ENCODE peak calls at places on chromosomes 3 and 15, in nine cellular contexts. One of them, this sample, is unnamed.

GRCh38 chr3:194485876-194486539 is 794 bp downstream of the ATP13A3 start:
- DNase-seq in cardiac muscle cell: peak
- DNase-seq in neural crest cell: no peak
- DNase-seq in foreskin fibroblast: peak
- DNase-seq in GM06990: peak
- DNase-seq in IMR-90: peak
- DNase-seq in mammary epithelial cell: no peak
- DNase-seq in WTC11: peak
- DNase-seq in fibroblast of mammary gland: no peak
- DNase-seq in this sample: no peak

GRCh38 chr3:115156255-115156654 is 9.2 kb upstream of the ZBTB20 start:
- DNase-seq in mammary epithelial cell: peak
- DNase-seq in GM06990: no peak
- DNase-seq in foreskin fibroblast: no peak
- DNase-seq in cardiac muscle cell: no peak
- DNase-seq in fibroblast of mammary gland: no peak
- DNase-seq in WTC11: no peak
- DNase-seq in neural crest cell: no peak
- DNase-seq in IMR-90: no peak
- DNase-seq in this sample: no peak

GRCh38 chr3:172040976-172041963 is 1.9 kb downstream of the FNDC3B start:
- DNase-seq in neural crest cell: no peak
- DNase-seq in GM06990: no peak
- DNase-seq in IMR-90: peak
- DNase-seq in foreskin fibroblast: peak
- DNase-seq in mammary epithelial cell: peak
- DNase-seq in fibroblast of mammary gland: peak
- DNase-seq in cardiac muscle cell: peak
- DNase-seq in WTC11: peak
- DNase-seq in this sample: no peak

GRCh38 chr3:188465311-188465710 is 311.4 kb downstream of the LPP start:
- DNase-seq in foreskin fibroblast: no peak
- DNase-seq in IMR-90: no peak
- DNase-seq in neural crest cell: no peak
- DNase-seq in WTC11: no peak
- DNase-seq in mammary epithelial cell: no peak
- DNase-seq in fibroblast of mammary gland: peak
- DNase-seq in GM06990: no peak
- DNase-seq in cardiac muscle cell: no peak
- DNase-seq in this sample: peak

GRCh38 chr3:185959609-185960517 is 22.0 kb upstream of the TRA2B start:
- DNase-seq in mammary epithelial cell: peak
- DNase-seq in foreskin fibroblast: peak
- DNase-seq in WTC11: no peak
- DNase-seq in IMR-90: peak
- DNase-seq in fibroblast of mammary gland: peak
- DNase-seq in cardiac muscle cell: peak
- DNase-seq in neural crest cell: no peak
- DNase-seq in GM06990: no peak
- DNase-seq in this sample: peak

GRCh38 chr3:187063286-187064081 is 75.8 kb downstream of the RPL39L start:
- DNase-seq in WTC11: no peak
- DNase-seq in foreskin fibroblast: peak
- DNase-seq in GM06990: no peak
- DNase-seq in mammary epithelial cell: peak
- DNase-seq in fibroblast of mammary gland: no peak
- DNase-seq in IMR-90: peak
- DNase-seq in neural crest cell: no peak
- DNase-seq in cardiac muscle cell: peak
- DNase-seq in this sample: no peak

GRCh38 chr3:160343132-160343531 is 55.9 kb downstream of the IFT80 start:
- DNase-seq in fibroblast of mammary gland: peak
- DNase-seq in cardiac muscle cell: peak
- DNase-seq in IMR-90: peak
- DNase-seq in WTC11: no peak
- DNase-seq in mammary epithelial cell: peak
- DNase-seq in GM06990: no peak
- DNase-seq in foreskin fibroblast: peak
- DNase-seq in neural crest cell: no peak
- DNase-seq in this sample: peak

GRCh38 chr3:111797035-111797717 is 61.9 kb upstream of the PHLDB2 start:
- DNase-seq in IMR-90: no peak
- DNase-seq in WTC11: no peak
- DNase-seq in cardiac muscle cell: peak
- DNase-seq in neural crest cell: no peak
- DNase-seq in GM06990: no peak
- DNase-seq in mammary epithelial cell: no peak
- DNase-seq in foreskin fibroblast: peak
- DNase-seq in fibroblast of mammary gland: peak
- DNase-seq in this sample: no peak

GRCh38 chr3:100254168-100254777 is 6.5 kb upstream of the TBC1D23 start:
- DNase-seq in WTC11: peak
- DNase-seq in neural crest cell: peak
- DNase-seq in GM06990: no peak
- DNase-seq in IMR-90: peak
- DNase-seq in fibroblast of mammary gland: peak
- DNase-seq in mammary epithelial cell: peak
- DNase-seq in cardiac muscle cell: peak
- DNase-seq in foreskin fibroblast: peak
- DNase-seq in this sample: peak

GRCh38 chr3:161770532-161771386 is 274.2 kb downstream of the OTOL1 start:
- DNase-seq in fibroblast of mammary gland: peak
- DNase-seq in GM06990: peak
- DNase-seq in IMR-90: no peak
- DNase-seq in foreskin fibroblast: peak
- DNase-seq in WTC11: no peak
- DNase-seq in cardiac muscle cell: no peak
- DNase-seq in mammary epithelial cell: no peak
- DNase-seq in neural crest cell: no peak
- DNase-seq in this sample: peak

GRCh38 chr3:131730581-131730980 is 227.8 kb upstream of the MRPL3 start:
- DNase-seq in cardiac muscle cell: peak
- DNase-seq in WTC11: no peak
- DNase-seq in GM06990: no peak
- DNase-seq in mammary epithelial cell: peak
- DNase-seq in fibroblast of mammary gland: peak
- DNase-seq in IMR-90: no peak
- DNase-seq in foreskin fibroblast: peak
- DNase-seq in neural crest cell: no peak
- DNase-seq in this sample: no peak

GRCh38 chr15:90871716-90872480 is 3.5 kb downstream of the FURIN start:
- DNase-seq in cardiac muscle cell: no peak
- DNase-seq in mammary epithelial cell: no peak
- DNase-seq in GM06990: no peak
- DNase-seq in WTC11: peak
- DNase-seq in neural crest cell: no peak
- DNase-seq in IMR-90: no peak
- DNase-seq in foreskin fibroblast: peak
- DNase-seq in fibroblast of mammary gland: no peak
- DNase-seq in this sample: no peak

GRCh38 chr3:127448161-127448561 is 142.4 kb downstream of the TPRA1 start:
- DNase-seq in cardiac muscle cell: peak
- DNase-seq in mammary epithelial cell: peak
- DNase-seq in IMR-90: no peak
- DNase-seq in fibroblast of mammary gland: no peak
- DNase-seq in neural crest cell: no peak
- DNase-seq in WTC11: no peak
- DNase-seq in foreskin fibroblast: no peak
- DNase-seq in GM06990: no peak
- DNase-seq in this sample: no peak

GRCh38 chr3:37991823-37992222 is 1.2 kb downstream of the VILL start:
- DNase-seq in WTC11: no peak
- DNase-seq in neural crest cell: no peak
- DNase-seq in cardiac muscle cell: no peak
- DNase-seq in GM06990: no peak
- DNase-seq in fibroblast of mammary gland: no peak
- DNase-seq in IMR-90: no peak
- DNase-seq in foreskin fibroblast: no peak
- DNase-seq in mammary epithelial cell: no peak
- DNase-seq in this sample: no peak

GRCh38 chr3:193711964-193712598 is 119.1 kb downstream of the OPA1 start:
- DNase-seq in WTC11: no peak
- DNase-seq in fibroblast of mammary gland: no peak
- DNase-seq in mammary epithelial cell: no peak
- DNase-seq in GM06990: no peak
- DNase-seq in neural crest cell: no peak
- DNase-seq in IMR-90: no peak
- DNase-seq in foreskin fibroblast: no peak
- DNase-seq in cardiac muscle cell: no peak
- DNase-seq in this sample: no peak

GRCh38 chr3:128782282-128783146 is 56.5 kb downstream of the RAB7A start:
- DNase-seq in neural crest cell: no peak
- DNase-seq in foreskin fibroblast: no peak
- DNase-seq in mammary epithelial cell: no peak
- DNase-seq in WTC11: no peak
- DNase-seq in GM06990: no peak
- DNase-seq in fibroblast of mammary gland: no peak
- DNase-seq in IMR-90: no peak
- DNase-seq in cardiac muscle cell: no peak
- DNase-seq in this sample: no peak

GRCh38 chr3:128784843-128785242 is 58.9 kb downstream of the RAB7A start:
- DNase-seq in fibroblast of mammary gland: peak
- DNase-seq in cardiac muscle cell: peak
- DNase-seq in WTC11: no peak
- DNase-seq in mammary epithelial cell: no peak
- DNase-seq in IMR-90: no peak
- DNase-seq in GM06990: no peak
- DNase-seq in foreskin fibroblast: no peak
- DNase-seq in neural crest cell: no peak
- DNase-seq in this sample: no peak

GRCh38 chr3:128786434-128787020 is 60.5 kb downstream of the RAB7A start:
- DNase-seq in cardiac muscle cell: peak
- DNase-seq in IMR-90: peak
- DNase-seq in foreskin fibroblast: peak
- DNase-seq in GM06990: no peak
- DNase-seq in fibroblast of mammary gland: peak
- DNase-seq in neural crest cell: no peak
- DNase-seq in mammary epithelial cell: no peak
- DNase-seq in WTC11: no peak
- DNase-seq in this sample: no peak

GRCh38 chr3:128783774-128784173 is 57.8 kb downstream of the RAB7A start:
- DNase-seq in mammary epithelial cell: no peak
- DNase-seq in cardiac muscle cell: no peak
- DNase-seq in WTC11: no peak
- DNase-seq in GM06990: no peak
- DNase-seq in neural crest cell: no peak
- DNase-seq in IMR-90: no peak
- DNase-seq in foreskin fibroblast: no peak
- DNase-seq in fibroblast of mammary gland: no peak
- DNase-seq in this sample: no peak

GRCh38 chr3:128784228-128784627 is 58.2 kb downstream of the RAB7A start:
- DNase-seq in cardiac muscle cell: peak
- DNase-seq in mammary epithelial cell: no peak
- DNase-seq in foreskin fibroblast: no peak
- DNase-seq in GM06990: no peak
- DNase-seq in neural crest cell: peak
- DNase-seq in IMR-90: no peak
- DNase-seq in fibroblast of mammary gland: peak
- DNase-seq in WTC11: peak
- DNase-seq in this sample: no peak
- TF ChIP-seq CTCF in cardiac muscle cell: peak
- TF ChIP-seq CTCF in mammary epithelial cell: peak
- TF ChIP-seq CTCF in foreskin fibroblast: peak
- TF ChIP-seq CTCF in GM06990: peak
- TF ChIP-seq CTCF in neural crest cell: peak
- TF ChIP-seq CTCF in IMR-90: peak
- TF ChIP-seq CTCF in fibroblast of mammary gland: peak
- TF ChIP-seq CTCF in WTC11: peak
- TF ChIP-seq CTCF in this sample: peak

DNA sequence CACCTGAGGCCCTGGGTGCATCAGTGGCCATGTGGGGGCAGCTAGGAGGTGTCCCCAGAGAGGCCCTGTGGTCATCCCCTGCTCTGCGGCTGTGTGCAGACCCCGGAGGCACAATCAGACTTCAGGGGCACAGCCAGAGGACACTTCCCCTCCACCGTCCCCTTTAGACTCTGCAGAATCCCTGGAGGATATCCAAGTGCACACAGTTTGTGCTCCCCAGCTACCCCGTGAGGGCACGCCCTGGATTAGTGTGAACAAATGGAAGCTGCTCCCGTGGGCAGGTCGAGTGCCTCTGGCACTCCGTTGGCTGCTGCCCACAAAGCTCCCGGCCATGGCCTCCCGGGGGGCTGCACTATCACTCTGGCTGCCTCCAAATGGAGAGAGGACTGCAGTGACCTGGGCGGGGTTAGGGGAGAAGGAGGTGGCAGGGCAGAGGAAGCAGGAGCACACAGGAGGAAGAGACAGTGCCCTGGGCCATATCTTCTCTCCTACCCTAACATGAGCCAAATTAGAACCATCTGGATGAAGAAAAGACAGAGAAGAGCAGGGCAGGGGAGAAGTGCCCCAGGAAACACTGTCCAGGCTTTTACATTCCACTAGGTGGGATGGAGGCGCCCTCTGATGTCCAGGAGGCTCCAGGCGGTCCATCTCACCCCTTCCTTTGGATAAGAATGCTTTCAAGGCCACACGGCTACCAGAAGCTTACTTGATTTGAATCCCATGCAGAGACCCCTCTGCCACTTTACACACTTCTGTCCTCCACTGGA is 29.5 kb upstream of the ACAD9 start:
- DNase-seq in mammary epithelial cell: no peak
- DNase-seq in fibroblast of mammary gland: peak
- DNase-seq in WTC11: no peak
- DNase-seq in IMR-90: no peak
- DNase-seq in GM06990: no peak
- DNase-seq in neural crest cell: no peak
- DNase-seq in foreskin fibroblast: peak
- DNase-seq in cardiac muscle cell: peak
- DNase-seq in this sample: no peak
- TF ChIP-seq CTCF in mammary epithelial cell: peak
- TF ChIP-seq CTCF in fibroblast of mammary gland: peak
- TF ChIP-seq CTCF in WTC11: no peak
- TF ChIP-seq CTCF in IMR-90: peak
- TF ChIP-seq CTCF in GM06990: no peak
- TF ChIP-seq CTCF in neural crest cell: no peak
- TF ChIP-seq CTCF in foreskin fibroblast: peak
- TF ChIP-seq CTCF in cardiac muscle cell: peak
- TF ChIP-seq CTCF in this sample: peak

GRCh38 chr3:158953131-158953530 is 151.3 kb downstream of the MFSD1 start:
- DNase-seq in fibroblast of mammary gland: no peak
- DNase-seq in foreskin fibroblast: no peak
- DNase-seq in cardiac muscle cell: no peak
- DNase-seq in mammary epithelial cell: peak
- DNase-seq in WTC11: no peak
- DNase-seq in neural crest cell: no peak
- DNase-seq in IMR-90: no peak
- DNase-seq in GM06990: no peak
- DNase-seq in this sample: no peak
- TF ChIP-seq CTCF in fibroblast of mammary gland: no peak
- TF ChIP-seq CTCF in foreskin fibroblast: no peak
- TF ChIP-seq CTCF in cardiac muscle cell: no peak
- TF ChIP-seq CTCF in mammary epithelial cell: no peak
- TF ChIP-seq CTCF in WTC11: no peak
- TF ChIP-seq CTCF in neural crest cell: no peak
- TF ChIP-seq CTCF in IMR-90: no peak
- TF ChIP-seq CTCF in GM06990: no peak
- TF ChIP-seq CTCF in this sample: no peak

DNA sequence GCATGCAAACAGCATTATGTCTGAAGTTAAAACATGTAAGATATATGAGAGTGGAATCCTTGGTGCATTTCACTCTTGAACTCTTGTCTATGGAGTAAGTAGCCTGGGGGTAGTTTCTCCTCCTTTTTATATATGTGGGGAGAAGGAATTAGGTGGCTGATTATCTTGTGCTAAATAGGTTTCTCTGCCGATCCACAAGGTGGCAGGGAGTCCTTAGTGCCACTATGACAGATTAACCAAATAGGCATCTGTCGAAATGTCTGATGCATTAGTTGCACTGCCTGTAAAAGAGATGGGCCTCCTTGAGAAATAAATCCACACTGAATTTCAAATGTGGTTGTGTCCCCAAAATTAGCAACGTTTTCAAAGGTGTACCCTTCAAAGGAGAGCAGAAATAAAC is 170.1 kb downstream of the CNTN4 start:
- DNase-seq in foreskin fibroblast: no peak
- DNase-seq in WTC11: no peak
- DNase-seq in neural crest cell: no peak
- DNase-seq in fibroblast of mammary gland: no peak
- DNase-seq in cardiac muscle cell: no peak
- DNase-seq in GM06990: no peak
- DNase-seq in mammary epithelial cell: no peak
- DNase-seq in IMR-90: no peak
- DNase-seq in this sample: no peak
- TF ChIP-seq CTCF in foreskin fibroblast: no peak
- TF ChIP-seq CTCF in WTC11: no peak
- TF ChIP-seq CTCF in neural crest cell: no peak
- TF ChIP-seq CTCF in fibroblast of mammary gland: no peak
- TF ChIP-seq CTCF in cardiac muscle cell: no peak
- TF ChIP-seq CTCF in GM06990: peak
- TF ChIP-seq CTCF in mammary epithelial cell: no peak
- TF ChIP-seq CTCF in IMR-90: no peak
- TF ChIP-seq CTCF in this sample: no peak